ENCODE peak calls at places on chromosome 14, in ten cellular contexts. W, O, B, L, J, I, Y, D, C and F are unnamed samples. For H3K4me1, the result is how much of the 10 kb centered on the place peaks cover.

GRCh38 chr14:96178674-96179321 is 25.8 kb upstream of the BDKRB2 start:
- DNase-seq in W (no peak), D (no peak), J (no peak), I (no peak), O (no peak), L (no peak), B (no peak), C (no peak), Y (no peak), F (no peak)

GRCh38 chr14:75252254-75252837 is 26.3 kb upstream of the FOS start:
- DNase-seq in C (no peak), W (no peak), D (no peak), I (no peak), B (no peak), Y (no peak), L (no peak), O (no peak), J (peak), F (peak)

GRCh38 chr14:30330452-30330851 is 228.5 kb upstream of the G2E3 start:
- DNase-seq in I (no peak), J (no peak), L (no peak), W (no peak), Y (no peak), D (no peak), C (no peak), O (no peak), B (no peak), F (no peak)

GRCh38 chr14:103803661-103804060 is 43.7 kb downstream of the PPP1R13B start:
- DNase-seq in Y (no peak), O (no peak), L (no peak), D (no peak), I (no peak), B (no peak), J (no peak), W (no peak), C (no peak), F (no peak)

GRCh38 chr14:90503582-90503981 is 106.8 kb downstream of the CALM1 start:
- DNase-seq in J (peak), D (no peak), W (no peak), L (no peak), Y (no peak), B (no peak), C (no peak), I (no peak), O (peak), F (no peak)

GRCh38 chr14:29463727-29464370 is 463.8 kb downstream of the PRKD1 start:
- DNase-seq in J (no peak), I (no peak), B (no peak), L (no peak), O (no peak), C (no peak), Y (no peak), D (no peak), W (no peak), F (no peak)

GRCh38 chr14:33737446-33737845 is 213.4 kb downstream of the EGLN3 start:
- DNase-seq in C (no peak), W (no peak), O (no peak), L (no peak), B (no peak), I (no peak), J (no peak), D (no peak), Y (no peak), F (no peak)

GRCh38 chr14:79852975-79853374 is 358.3 kb downstream of the DIO2 start:
- DNase-seq in C (no peak), J (no peak), O (no peak), B (no peak), D (no peak), L (no peak), W (no peak), I (no peak), Y (no peak), F (no peak)

GRCh38 chr14:102775855-102776760 is 1.1 kb upstream of the TRAF3 start:
- DNase-seq in B (no peak), C (no peak), Y (peak), D (no peak), O (no peak), L (peak), W (peak), J (peak), I (peak), F (no peak)

GRCh38 chr14:102774391-102775153 is 2.7 kb upstream of the TRAF3 start:
- DNase-seq in Y (peak), C (peak), W (peak), B (no peak), I (peak), J (peak), D (peak), L (peak), O (no peak), F (no peak)

GRCh38 chr14:102770147-102770909 is 6.9 kb upstream of the TRAF3 start:
- DNase-seq in I (no peak), C (no peak), B (no peak), L (no peak), J (no peak), Y (no peak), W (no peak), O (no peak), D (no peak), F (no peak)

GRCh38 chr14:102770910-102771543 is 6.2 kb upstream of the TRAF3 start:
- DNase-seq in L (no peak), I (no peak), W (no peak), Y (no peak), J (no peak), B (no peak), C (no peak), O (no peak), D (no peak), F (no peak)

DNA sequence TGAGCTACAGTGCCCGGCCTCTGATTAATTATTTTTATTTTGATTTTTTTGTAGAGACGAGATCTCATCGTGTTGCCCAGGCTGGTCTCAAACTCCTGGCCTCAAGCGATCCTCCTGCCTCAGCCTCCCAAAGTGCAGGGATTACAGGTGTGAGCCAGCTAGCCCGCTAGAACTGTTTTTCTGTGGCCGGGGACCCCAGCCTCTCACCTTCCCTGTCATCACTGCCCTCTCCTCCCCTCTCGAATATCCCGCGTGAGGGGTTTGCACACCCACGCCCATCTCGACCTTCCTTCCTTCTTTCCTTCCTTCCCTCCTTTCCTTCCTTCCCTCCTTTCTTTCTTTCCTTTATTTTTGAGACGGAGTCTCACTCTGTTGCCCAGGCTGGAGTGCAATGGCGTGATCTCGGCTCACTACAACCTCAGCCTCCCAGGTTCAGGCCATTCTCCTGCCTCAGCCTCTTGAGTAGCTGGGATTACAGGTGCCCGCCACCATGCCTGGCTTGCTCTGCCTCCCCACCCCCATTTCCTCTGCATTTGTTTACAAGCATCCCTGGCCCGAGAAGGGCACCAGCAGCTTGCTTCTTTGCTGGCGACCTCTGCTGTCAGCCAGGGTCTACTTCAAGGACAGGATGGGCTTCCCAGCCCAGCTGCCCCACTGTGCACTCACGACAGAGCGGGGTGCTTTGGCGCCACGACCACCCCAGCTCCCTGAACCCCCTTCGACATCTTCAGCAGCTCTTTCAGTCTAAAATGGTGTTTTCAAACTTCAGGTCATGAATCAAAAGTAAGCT is 4.3 kb upstream of the TRAF3 start:
- DNase-seq in W (no peak), L (peak), Y (no peak), D (no peak), J (no peak), I (no peak), O (no peak), B (no peak), C (no peak), F (no peak)
- H3K4me1 ChIP-seq in W (under half), L (under half), Y (under half), D (under half), J (under half), I (under half), O (under half), B (under half), C (under half), F (under half)

DNA sequence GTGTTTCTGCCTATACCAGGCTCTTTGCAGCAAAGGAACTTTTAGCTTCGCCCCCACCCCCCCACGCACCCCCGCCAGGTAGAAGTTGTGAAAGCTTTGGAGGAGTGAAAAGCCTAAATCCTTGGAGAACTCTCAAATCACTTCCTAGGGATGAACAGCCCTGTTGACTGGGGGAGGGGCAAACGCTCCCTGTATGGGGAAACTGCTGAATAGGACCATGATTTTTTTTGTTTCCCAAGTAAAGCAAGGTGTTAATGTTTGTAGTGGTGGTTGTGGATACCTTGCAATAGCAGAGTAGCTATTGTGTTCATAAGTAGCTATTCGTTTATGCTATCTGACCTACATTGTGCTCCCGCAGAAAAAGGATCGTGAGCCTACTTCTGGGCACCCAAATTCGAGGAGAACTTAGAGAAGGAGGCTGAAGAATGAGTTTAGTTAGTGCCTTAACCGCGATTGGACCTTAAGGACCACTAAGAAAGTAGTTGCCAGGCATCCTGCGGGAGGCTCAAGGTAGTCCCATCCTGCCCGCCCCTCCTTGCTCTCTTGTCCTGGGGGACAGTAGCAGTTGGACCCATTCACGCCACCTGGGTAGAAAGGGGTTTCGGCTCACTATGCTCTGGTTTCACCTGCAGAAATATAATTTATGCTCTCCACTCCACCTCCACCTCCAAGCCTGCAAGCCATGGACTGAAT is 901 bp upstream of the NFKBIA start:
- DNase-seq in L (no peak), C (no peak), J (peak), D (no peak), B (no peak), O (peak), I (peak), Y (peak), W (peak), F (no peak)
- H3K4me1 ChIP-seq in L (under half), C (half or more), J (under half), D (under half), B (half or more), O (half or more), I (under half), Y (under half), W (under half), F (under half)

GRCh38 chr14:99735189-99736135 is 51.4 kb downstream of the CYP46A1 start:
- DNase-seq in I (peak), J (peak), L (peak), W (peak), C (no peak), Y (no peak), B (peak), D (no peak), O (peak), F (peak)

GRCh38 chr14:99733221-99733550 is 49.1 kb downstream of the CYP46A1 start:
- DNase-seq in B (no peak), C (no peak), I (no peak), W (no peak), D (no peak), Y (no peak), O (no peak), J (no peak), L (no peak), F (peak)

GRCh38 chr14:99732436-99733220 is 48.5 kb downstream of the CYP46A1 start:
- DNase-seq in D (no peak), O (peak), W (peak), C (no peak), I (peak), Y (no peak), L (peak), B (peak), J (peak), F (peak)

GRCh38 chr14:99733551-99734405 is 49.7 kb downstream of the CYP46A1 start:
- DNase-seq in I (peak), J (peak), O (peak), Y (peak), L (peak), W (peak), C (no peak), D (no peak), B (peak), F (peak)

GRCh38 chr14:99734406-99735051 is 50.4 kb downstream of the CYP46A1 start:
- DNase-seq in D (no peak), L (peak), B (peak), O (peak), C (no peak), Y (no peak), I (peak), W (peak), J (peak), F (peak)
- H3K4me1 ChIP-seq in D (under half), L (under half), B (under half), O (half or more), C (under half), Y (under half), I (half or more), W (under half), J (under half), F (under half)

GRCh38 chr14:93049295-93049694 is 66.4 kb downstream of the ITPK1 start:
- DNase-seq in L (no peak), J (peak), Y (no peak), I (no peak), O (no peak), W (no peak), D (no peak), C (no peak), B (no peak), F (no peak)
- H3K4me1 ChIP-seq in L (under half), J (half or more), Y (under half), I (half or more), O (half or more), W (half or more), D (under half), C (under half), B (under half), F (half or more)

GRCh38 chr14:51868405-51868804 is 8.0 kb downstream of the GNG2 start:
- DNase-seq in J (no peak), O (no peak), C (no peak), W (no peak), B (no peak), Y (no peak), L (no peak), I (no peak), D (no peak), F (no peak)
- H3K4me1 ChIP-seq in J (under half), O (under half), C (half or more), W (under half), B (under half), Y (under half), L (under half), I (under half), D (half or more), F (under half)

GRCh38 chr14:22791302-22791701 is 23.9 kb downstream of the SLC7A7 start:
- DNase-seq in Y (no peak), L (no peak), D (no peak), J (no peak), C (no peak), B (no peak), W (no peak), O (no peak), I (peak), F (no peak)
- H3K4me1 ChIP-seq in Y (under half), L (under half), D (under half), J (under half), C (under half), B (under half), W (under half), O (under half), I (under half), F (under half)

GRCh38 chr14:104978774-104979691 is 859 bp upstream of the AHNAK2 start:
- DNase-seq in W (no peak), Y (no peak), I (no peak), O (no peak), L (peak), C (no peak), D (no peak), J (no peak), B (peak), F (peak)
- H3K4me1 ChIP-seq in W (under half), Y (under half), I (under half), O (half or more), L (under half), C (under half), D (under half), J (under half), B (under half), F (under half)

DNA sequence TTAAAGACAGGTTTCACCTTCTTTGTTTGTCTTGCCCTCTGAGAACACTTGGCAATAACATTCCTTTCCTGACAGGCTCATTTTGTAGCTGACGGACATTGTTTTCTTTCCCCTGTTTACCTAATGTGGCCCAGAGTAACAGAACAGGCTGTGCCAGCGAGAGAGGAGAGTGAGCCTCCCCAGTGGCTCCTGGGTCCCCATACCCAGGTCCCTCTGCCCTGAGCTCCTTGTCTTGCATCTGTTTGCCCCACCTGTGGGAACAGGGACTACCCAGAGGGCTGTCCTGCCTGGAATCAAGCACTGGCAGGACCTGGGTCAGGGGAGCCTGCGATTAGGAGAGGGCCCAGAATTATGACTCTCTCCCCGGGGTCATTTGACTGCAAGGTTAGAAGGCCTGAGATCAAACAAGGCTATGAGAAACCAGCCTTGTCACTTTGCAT is 222.9 kb downstream of the ZFP36L1 start:
- DNase-seq in D (no peak), L (no peak), W (no peak), C (no peak), J (no peak), I (no peak), Y (no peak), O (no peak), B (no peak), F (no peak)
- H3K4me1 ChIP-seq in D (under half), L (under half), W (under half), C (under half), J (under half), I (under half), Y (under half), O (under half), B (under half), F (under half)

GRCh38 chr14:78704965-78705364 is 534.8 kb downstream of the NRXN3 start:
- DNase-seq in D (no peak), O (no peak), B (no peak), I (no peak), L (no peak), J (no peak), C (no peak), Y (no peak), W (no peak), F (no peak)

GRCh38 chr14:78697341-78697740 is 527.2 kb downstream of the NRXN3 start:
- DNase-seq in O (no peak), Y (no peak), D (no peak), J (no peak), C (no peak), I (no peak), B (no peak), L (no peak), W (no peak), F (no peak)

GRCh38 chr14:78701246-78701645 is 531.1 kb downstream of the NRXN3 start:
- DNase-seq in L (no peak), Y (no peak), B (no peak), W (no peak), O (no peak), I (no peak), J (no peak), D (no peak), C (no peak), F (no peak)

GRCh38 chr14:78700236-78700635 is 530.1 kb downstream of the NRXN3 start:
- DNase-seq in J (no peak), L (no peak), D (no peak), C (no peak), Y (no peak), I (no peak), W (no peak), B (no peak), O (no peak), F (no peak)

DNA sequence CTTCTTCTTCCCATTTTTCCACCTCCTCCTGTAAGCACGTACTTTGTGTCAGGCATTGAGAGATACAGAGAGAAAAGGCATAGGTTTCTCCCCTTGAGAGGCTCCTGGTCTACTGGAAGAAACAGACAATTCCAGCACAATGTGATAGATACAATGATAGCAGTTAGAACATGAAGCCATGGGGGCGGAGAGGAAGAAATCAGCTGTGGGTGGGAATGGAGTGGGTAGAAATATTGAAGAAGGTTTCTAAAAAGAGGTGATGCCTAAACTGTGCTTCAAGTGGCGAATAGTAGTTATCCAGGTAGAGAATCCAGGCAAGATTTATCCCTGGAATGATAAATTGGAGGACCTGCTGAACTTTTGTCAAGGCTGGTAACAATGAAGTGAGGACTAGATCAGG is 528.8 kb downstream of the NRXN3 start:
- DNase-seq in B (no peak), D (no peak), O (no peak), I (no peak), Y (no peak), J (no peak), L (no peak), W (no peak), C (no peak), F (no peak)
- H3K4me1 ChIP-seq in B (under half), D (under half), O (under half), I (under half), Y (under half), J (under half), L (under half), W (under half), C (under half), F (under half)